ENCODE peak calls at places on chromosomes 5 and 9, in five cellular contexts. K, B, L, E and H are unnamed samples.

GRCh38 chr9:87382902-87383301 is 114.8 kb upstream of the DAPK1 start:
- DNase-seq in K (peak; percentile 69), B (no peak), L (no peak), E (no peak), H (no peak)

GRCh38 chr5:68420476-68421344 is 205.2 kb downstream of the PIK3R1 start:
- DNase-seq in K (no peak), B (no peak), L (no peak), E (no peak), H (peak; percentile 86)

GRCh38 chr5:177351392-177352329 is at the start of gene LMAN2:
- DNase-seq in K (peak; percentile 97), B (peak; percentile 93), L (peak; percentile 85), E (peak; percentile 93), H (peak; percentile 95)

GRCh38 chr9:84573098-84573497 is 96.4 kb upstream of the NTRK2 start:
- DNase-seq in K (no peak), B (no peak), L (no peak), E (no peak), H (no peak)

GRCh38 chr5:113359419-113359818 is 75.4 kb downstream of the TSSK1B start:
- DNase-seq in K (no peak), B (no peak), L (no peak), E (no peak), H (no peak)

GRCh38 chr5:19880859-19881436 is 107.1 kb downstream of the CDH18 start:
- DNase-seq in K (peak; percentile 12), B (no peak), L (no peak), E (no peak), H (no peak)

GRCh38 chr9:130267930-130268329 is 2.4 kb downstream of the HMCN2 start:
- DNase-seq in K (no peak), B (no peak), L (no peak), E (no peak), H (no peak)

GRCh38 chr5:128494516-128494915 is 43.5 kb downstream of the FBN2 start:
- DNase-seq in K (peak; percentile 12), B (no peak), L (no peak), E (no peak), H (no peak)

GRCh38 chr5:123365163-123365562 is 58.0 kb downstream of the CEP120 start:
- DNase-seq in K (no peak), B (no peak), L (no peak), E (no peak), H (no peak)

GRCh38 chr5:110916373-110917049 is 155.0 kb upstream of the TSLP start:
- DNase-seq in K (peak; percentile 2), B (no peak), L (no peak), E (no peak), H (no peak)

GRCh38 chr9:120937127-120937526 is 10.5 kb upstream of the TRAF1 start:
- DNase-seq in K (no peak), B (no peak), L (no peak), E (no peak), H (no peak)

GRCh38 chr9:92176068-92176799 is 61.0 kb upstream of the SPTLC1 start:
- DNase-seq in K (peak; percentile 17), B (no peak), L (no peak), E (peak; percentile 12), H (no peak)

GRCh38 chr9:89597711-89598707 is 6.8 kb upstream of the GADD45G start:
- DNase-seq in K (peak; percentile 66), B (no peak), L (peak; percentile 25), E (no peak), H (no peak)

GRCh38 chr5:76766746-76767145 is 50.8 kb downstream of the F2R start:
- DNase-seq in K (no peak), B (no peak), L (no peak), E (peak; percentile 57), H (no peak)

GRCh38 chr9:7844283-7844682 is 44.7 kb upstream of the DMAC1 start:
- DNase-seq in K (peak; percentile 27), B (no peak), L (no peak), E (no peak), H (no peak)

GRCh38 chr5:127936439-127936972 is 147.1 kb upstream of the SLC12A2 start:
- DNase-seq in K (no peak), B (no peak), L (no peak), E (no peak), H (no peak)

GRCh38 chr5:67971223-67971830 is 244.2 kb upstream of the PIK3R1 start:
- DNase-seq in K (no peak), B (no peak), L (no peak), E (no peak), H (no peak)

GRCh38 chr9:93567271-93567959 is 9.0 kb upstream of the PHF2 start:
- DNase-seq in K (no peak), B (peak; percentile 47), L (no peak), E (no peak), H (peak; percentile 83)

GRCh38 chr9:122107291-122107805 is 14.2 kb upstream of the TTLL11 start:
- DNase-seq in K (no peak), B (no peak), L (no peak), E (no peak), H (no peak)

GRCh38 chr9:8860925-8861324 is 1061.3 kb upstream of the DMAC1 start:
- DNase-seq in K (no peak), B (no peak), L (no peak), E (no peak), H (no peak)

GRCh38 chr9:4780651-4781050 is 12.1 kb upstream of the RCL1 start:
- DNase-seq in K (no peak), B (no peak), L (no peak), E (no peak), H (no peak)

GRCh38 chr5:3602713-3603502 is 7.3 kb downstream of the IRX1 start:
- DNase-seq in K (no peak), B (no peak), L (no peak), E (no peak), H (peak; percentile 72)

GRCh38 chr9:97430316-97430715 is 18.4 kb downstream of the TDRD7 start:
- DNase-seq in K (no peak), B (no peak), L (no peak), E (no peak), H (no peak)

GRCh38 chr9:68522954-68523353 is 17.7 kb downstream of the TMEM252 start:
- DNase-seq in K (no peak), B (no peak), L (no peak), E (no peak), H (no peak)

GRCh38 chr9:131951905-131952304 is 127.8 kb downstream of the MED27 start:
- DNase-seq in K (no peak), B (no peak), L (peak; percentile 47), E (no peak), H (no peak)

GRCh38 chr5:132181011-132181629 is 46.5 kb downstream of the P4HA2 start:
- DNase-seq in K (no peak), B (no peak), L (no peak), E (no peak), H (no peak)

GRCh38 chr5:66828551-66829421 is 232.6 kb downstream of the MAST4 start:
- DNase-seq in K (no peak), B (peak; percentile 53), L (peak; percentile 23), E (no peak), H (peak; percentile 89)

GRCh38 chr9:100724932-100725331 is 147.1 kb downstream of the CAVIN4 start:
- DNase-seq in K (no peak), B (no peak), L (no peak), E (no peak), H (no peak)

GRCh38 chr9:25350011-25350410 is 328.2 kb downstream of the TUSC1 start:
- DNase-seq in K (peak; percentile 1), B (no peak), L (no peak), E (no peak), H (no peak)

GRCh38 chr5:143399616-143400540 is 3.6 kb downstream of the NR3C1 start:
- DNase-seq in K (no peak), B (no peak), L (no peak), E (no peak), H (no peak)

GRCh38 chr5:59058237-59058636 is 475.4 kb downstream of the RAB3C start:
- DNase-seq in K (no peak), B (no peak), L (no peak), E (no peak), H (no peak)

GRCh38 chr5:144467795-144468194 is 297.1 kb downstream of the KCTD16 start:
- DNase-seq in K (peak; percentile 39), B (no peak), L (no peak), E (peak; percentile 8), H (no peak)

GRCh38 chr9:110919609-110920008 is 118.7 kb downstream of the LPAR1 start:
- DNase-seq in K (peak; percentile 91), B (no peak), L (no peak), E (no peak), H (no peak)

GRCh38 chr5:58849995-58850667 is 267.3 kb downstream of the RAB3C start:
- DNase-seq in K (peak; percentile 64), B (no peak), L (no peak), E (peak; percentile 21), H (no peak)

DNA sequence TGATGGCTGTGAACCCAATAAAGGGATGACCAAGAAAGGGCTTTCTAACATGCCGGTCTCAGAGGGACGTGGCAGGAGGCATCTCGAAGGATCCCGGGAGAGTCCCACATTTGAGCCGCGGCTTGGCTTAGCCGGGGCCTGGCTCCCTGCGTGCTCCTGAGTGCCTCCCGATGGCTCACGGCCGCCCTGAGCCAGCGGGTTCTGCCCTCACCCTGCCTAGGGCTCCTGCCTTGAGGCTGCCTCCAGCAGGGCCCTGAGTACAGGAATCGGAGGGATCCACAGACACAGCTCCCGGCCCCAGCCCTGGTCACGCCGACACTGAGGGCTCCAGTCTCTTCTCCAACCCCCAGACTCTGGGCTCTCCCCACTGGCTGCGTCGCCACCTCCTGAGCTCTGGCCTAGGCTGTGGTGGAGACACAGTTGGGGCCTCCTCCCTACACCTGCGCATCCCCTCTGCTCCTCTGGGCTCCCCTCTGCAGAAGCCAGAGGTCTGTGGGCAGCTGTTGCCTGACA is 44.1 kb upstream of the RXRA start:
- DNase-seq in K (no peak), B (no peak), L (no peak), E (no peak), H (no peak)
- H3K27ac ChIP-seq in K (no peak overlapping the region), B (no peak overlapping the region), L (no peak overlapping the region), E (no peak overlapping the region), H (no peak overlapping the region)

DNA sequence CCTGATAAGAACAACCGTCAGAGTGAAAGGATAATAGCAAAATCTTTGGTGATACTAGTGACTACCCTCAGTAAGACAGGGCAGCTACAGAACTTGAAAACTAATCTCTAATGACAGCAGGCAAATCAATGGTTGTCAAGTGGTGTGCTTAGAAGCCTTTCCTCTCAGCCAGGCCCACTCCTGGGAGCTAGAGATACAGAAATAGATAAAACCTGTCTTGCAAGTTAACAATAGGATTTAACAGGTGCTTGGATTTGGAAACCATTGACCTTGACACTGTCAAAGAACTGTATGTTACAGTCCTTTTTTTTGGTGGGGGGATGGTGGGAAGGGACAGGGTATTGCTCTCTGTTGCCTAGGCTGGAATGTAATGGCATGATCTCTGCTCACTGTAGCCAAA is 118.6 kb downstream of the BASP1 start:
- DNase-seq in K (no peak), B (no peak), L (no peak), E (no peak), H (no peak)
- H3K4me1 ChIP-seq in K (peaks cover 13% of the 10 kb centered on the region), B (no peaks in the 10 kb centered on the region), L (no peaks in the 10 kb centered on the region), E (no peaks in the 10 kb centered on the region), H (no peaks in the 10 kb centered on the region)

DNA sequence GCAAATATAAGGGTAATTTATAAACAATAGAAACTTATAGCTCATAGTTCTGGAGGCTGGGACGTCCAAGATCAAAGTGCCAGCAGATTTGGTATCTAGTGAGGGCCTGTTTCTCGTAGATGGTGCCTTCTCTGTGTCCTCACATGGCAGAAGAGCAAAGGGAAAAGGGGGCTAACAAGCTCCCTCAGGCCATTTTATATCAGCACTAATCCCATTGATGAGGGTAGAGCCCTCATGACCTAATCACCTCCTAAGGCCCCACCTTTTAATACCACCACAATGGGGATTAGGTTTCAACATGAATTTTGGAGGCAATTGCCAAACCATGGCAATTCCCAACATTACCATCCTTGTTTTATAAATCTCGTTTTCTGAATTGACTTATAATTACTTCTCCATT is 259.8 kb downstream of the ARRDC3 start:
- DNase-seq in K (no peak), B (no peak), L (no peak), E (no peak), H (no peak)
- H3K27ac ChIP-seq in K (no peak overlapping the region), B (no peak overlapping the region), L (no peak overlapping the region), E (no peak overlapping the region), H (no peak overlapping the region)

GRCh38 chr9:116002624-116003023 is 151.0 kb upstream of the PAPPA start:
- DNase-seq in K (peak; percentile 67), B (no peak), L (no peak), E (no peak), H (no peak)
- H3K4me1 ChIP-seq in K (peaks cover 47% of the 10 kb centered on the region), B (no peaks in the 10 kb centered on the region), L (no peaks in the 10 kb centered on the region), E (no peaks in the 10 kb centered on the region), H (no peaks in the 10 kb centered on the region)